ENCODE peak calls at places on chromosomes 6 and 20, in six cellular contexts. J, C, A, R, U and W are unnamed samples.

GRCh38 chr20:59735917-59736316 is 131.6 kb downstream of the PHACTR3 start:
- DNase-seq in R (no peak), U (peak), J (peak), C (no peak), A (no peak), W (peak)

GRCh38 chr6:9205645-9206044 is 770.3 kb upstream of the SLC35B3 start:
- DNase-seq in C (no peak), J (no peak), A (no peak), R (no peak), U (no peak), W (no peak)

GRCh38 chr20:49132995-49133451 is 55.1 kb downstream of the STAU1 start:
- DNase-seq in R (peak), U (no peak), J (no peak), A (peak), C (peak), W (no peak)

GRCh38 chr20:52766645-52767435 is 205.3 kb upstream of the TSHZ2 start:
- DNase-seq in C (no peak), R (no peak), U (no peak), J (no peak), A (no peak), W (no peak)

GRCh38 chr20:62616728-62617621 is 25.3 kb upstream of the SLCO4A1 start:
- DNase-seq in A (no peak), U (no peak), C (peak), J (peak), R (peak), W (no peak)

GRCh38 chr6:65776332-65776731 is 69.3 kb upstream of the EYS start:
- DNase-seq in A (no peak), U (no peak), J (no peak), C (no peak), R (peak), W (no peak)

GRCh38 chr6:87724994-87725811 is 23.2 kb upstream of the AKIRIN2 start:
- DNase-seq in J (no peak), U (no peak), C (no peak), A (no peak), R (no peak), W (no peak)

GRCh38 chr6:150416120-150416519 is 47.3 kb downstream of the IYD start:
- DNase-seq in R (no peak), A (no peak), J (no peak), C (no peak), U (no peak), W (no peak)

GRCh38 chr6:20582586-20583446 is 48.6 kb downstream of the CDKAL1 start:
- DNase-seq in U (no peak), J (no peak), R (no peak), C (no peak), A (no peak), W (no peak)

GRCh38 chr6:47169785-47170685 is 127.9 kb upstream of the ADGRF1 start:
- DNase-seq in A (no peak), R (peak), U (no peak), J (no peak), C (peak), W (no peak)

GRCh38 chr6:25192562-25192961 is 86.6 kb upstream of the CARMIL1 start:
- DNase-seq in R (no peak), J (no peak), U (no peak), A (no peak), C (peak), W (no peak)

GRCh38 chr6:28489366-28490190 is 26.0 kb downstream of the GPX6 start:
- DNase-seq in U (peak), J (no peak), R (peak), C (peak), A (peak), W (no peak)

GRCh38 chr20:47262008-47262364 is 94.5 kb downstream of the ZMYND8 start:
- DNase-seq in C (no peak), A (no peak), J (no peak), R (no peak), U (no peak), W (no peak)

GRCh38 chr6:99605074-99605726 is 1.4 kb upstream of the PRDM13 start:
- DNase-seq in U (no peak), R (no peak), C (no peak), A (no peak), J (no peak), W (no peak)

GRCh38 chr20:62752671-62753501 is 43.4 kb upstream of the MRGBP start:
- DNase-seq in U (no peak), R (no peak), J (no peak), C (peak), A (no peak), W (no peak)

GRCh38 chr20:20904171-20904831 is 191.9 kb upstream of the RALGAPA2 start:
- DNase-seq in J (no peak), C (no peak), A (no peak), U (no peak), R (no peak), W (no peak)

GRCh38 chr20:35721219-35721618 is 20.8 kb downstream of the RBM39 start:
- DNase-seq in U (no peak), C (no peak), J (no peak), A (no peak), R (no peak), W (no peak)

GRCh38 chr6:108559884-108560462 is 744 bp upstream of the FOXO3 start:
- DNase-seq in R (peak), J (peak), U (no peak), A (no peak), C (peak), W (no peak)

GRCh38 chr20:43438578-43439316 is 18.9 kb upstream of the SRSF6 start:
- DNase-seq in R (no peak), C (no peak), A (no peak), U (no peak), J (no peak), W (no peak)